ENCODE peak calls at places on chromosomes 7 and 10, in ten cellular contexts. P is GM12891; E is activated CD4-positive, alpha-beta T cell treated with anti-CD3 and anti-CD28 coated beads for 24 hours; O is fibroblast of lung; M is smooth muscle cell of the brain vasculature; L is mesothelial cell of epicardium; F is NCI-H524; Z is NCI-H1105 treated with DMSO at 0.1 percent for 48 hours; U is colonic mucosa; S is posterior cingulate gyrus. J is an unnamed sample.

GRCh38 chr7:55387062-55387965 is 22.2 kb downstream of the LANCL2 start:
- DNase-seq in U (no peak), M (no peak), L (no peak), P (no peak), F (no peak), O (peak; percentile 19), S (no peak), E (no peak), Z (no peak), J (no peak)

GRCh38 chr10:117996709-117997108 is 50.0 kb downstream of the RAB11FIP2 start:
- DNase-seq in F (peak; percentile 27), Z (peak; percentile 40), L (no peak), U (no peak), M (no peak), E (no peak), O (no peak), S (no peak), P (no peak), J (no peak)

GRCh38 chr10:44725404-44725803 is 185.7 kb upstream of the TMEM72 start:
- DNase-seq in F (no peak), Z (no peak), M (no peak), S (no peak), O (peak; percentile 58), E (no peak), U (no peak), L (no peak), P (no peak), J (no peak)

GRCh38 chr10:19816420-19817250 is at the start of gene PLXDC2:
- DNase-seq in Z (peak; percentile 10), E (no peak), F (peak; percentile 1), O (peak; percentile 36), L (peak; percentile 70), M (no peak), U (peak; percentile 49), S (peak; percentile 52), P (no peak), J (no peak)

GRCh38 chr7:7156663-7157062 is 25.7 kb upstream of the C1GALT1 start:
- DNase-seq in E (no peak), F (no peak), O (no peak), U (no peak), Z (no peak), M (no peak), P (no peak), L (no peak), S (no peak), J (no peak)

GRCh38 chr7:126881315-126881714 is 371.4 kb downstream of the GRM8 start:
- DNase-seq in Z (no peak), E (no peak), P (no peak), F (no peak), M (no peak), L (no peak), O (no peak), U (no peak), S (no peak), J (no peak)

GRCh38 chr7:15603124-15603523 is 41.3 kb upstream of the AGMO start:
- DNase-seq in U (no peak), S (no peak), O (peak; percentile 25), F (no peak), Z (no peak), M (no peak), P (no peak), L (no peak), E (no peak), J (no peak)

GRCh38 chr7:80277434-80278427 is 143.1 kb downstream of the GNAI1 start:
- DNase-seq in P (no peak), S (no peak), Z (no peak), L (no peak), E (no peak), M (peak; percentile 47), U (no peak), F (no peak), O (peak; percentile 59), J (no peak)

GRCh38 chr10:126041804-126042231 is 145.5 kb downstream of the FANK1 start:
- DNase-seq in O (peak; percentile 65), S (peak; percentile 45), M (no peak), L (no peak), Z (no peak), E (peak; percentile 25), F (no peak), U (peak; percentile 61), P (peak; percentile 80), J (no peak)

GRCh38 chr7:115728518-115728917 is 302.0 kb downstream of the TFEC start:
- DNase-seq in S (no peak), U (no peak), E (no peak), O (no peak), Z (no peak), P (no peak), F (no peak), L (no peak), M (no peak), J (no peak)

GRCh38 chr7:125746510-125746909 is 816.9 kb upstream of the POT1 start:
- DNase-seq in S (no peak), E (no peak), Z (no peak), M (no peak), P (no peak), F (no peak), O (no peak), U (no peak), L (no peak), J (no peak)

GRCh38 chr10:128457136-128457535 is 330.9 kb upstream of the MKI67 start:
- DNase-seq in L (no peak), P (no peak), F (no peak), S (no peak), O (no peak), U (no peak), Z (no peak), M (no peak), E (no peak), J (no peak)

GRCh38 chr10:132294561-132295320 is 13.0 kb downstream of the STK32C start:
- DNase-seq in L (no peak), E (no peak), F (no peak), S (no peak), P (no peak), O (no peak), Z (no peak), M (no peak), U (no peak), J (no peak)

GRCh38 chr7:44267719-44268413 is 57.5 kb downstream of the CAMK2B start:
- DNase-seq in U (no peak), Z (no peak), P (no peak), F (no peak), E (no peak), O (no peak), M (no peak), S (no peak), L (no peak), J (no peak)

GRCh38 chr10:34766811-34767516 is 48.1 kb downstream of the PARD3 start:
- DNase-seq in P (no peak), F (no peak), S (no peak), M (no peak), Z (no peak), E (no peak), L (no peak), O (no peak), U (no peak), J (no peak)

GRCh38 chr10:95236068-95236903 is 42.2 kb downstream of the ACSM6 start:
- DNase-seq in L (no peak), S (no peak), F (no peak), P (no peak), O (peak; percentile 88), Z (no peak), M (no peak), E (no peak), U (no peak), J (no peak)

GRCh38 chr10:132535065-132535651 is 2.4 kb upstream of the INPP5A start:
- DNase-seq in S (no peak), U (no peak), Z (no peak), M (no peak), O (no peak), P (no peak), F (no peak), L (no peak), E (no peak), J (no peak)

GRCh38 chr7:44311561-44312495 is 13.6 kb downstream of the CAMK2B start:
- DNase-seq in Z (no peak), L (no peak), U (peak; percentile 6), F (no peak), O (no peak), S (no peak), M (no peak), P (no peak), E (no peak), J (no peak)

GRCh38 chr10:43667317-43667731 is 18.6 kb upstream of the ZNF32 start:
- DNase-seq in Z (no peak), O (peak; percentile 43), M (no peak), P (no peak), L (no peak), E (no peak), F (no peak), U (no peak), S (no peak), J (no peak)

GRCh38 chr10:119111968-119112515 is 8.1 kb downstream of the DENND10 start:
- DNase-seq in P (no peak), E (no peak), U (no peak), Z (no peak), L (no peak), S (no peak), M (no peak), O (peak; percentile 73), F (no peak), J (no peak)

GRCh38 chr10:93859049-93859655 is 34.6 kb upstream of the SLC35G1 start:
- DNase-seq in O (no peak), M (no peak), L (no peak), S (no peak), Z (peak; percentile 13), F (no peak), P (no peak), U (no peak), E (no peak), J (no peak)

GRCh38 chr7:143495806-143496672 is 18.4 kb downstream of the TAS2R41 start:
- DNase-seq in L (no peak), U (no peak), O (no peak), F (no peak), E (no peak), Z (no peak), M (no peak), P (no peak), S (no peak), J (no peak)

GRCh38 chr10:36489181-36489927 is 636.0 kb upstream of the ANKRD30A start:
- DNase-seq in M (peak; percentile 68), F (no peak), S (no peak), Z (no peak), O (no peak), P (no peak), U (no peak), E (no peak), L (no peak), J (no peak)

GRCh38 chr7:91946549-91946948 is 5.9 kb downstream of the AKAP9 start:
- DNase-seq in E (no peak), U (no peak), F (no peak), S (no peak), L (no peak), O (no peak), Z (no peak), M (no peak), P (no peak), J (no peak)

GRCh38 chr7:66556549-66557213 is 72.0 kb upstream of the KCTD7 start:
- DNase-seq in E (no peak), S (no peak), Z (no peak), P (no peak), U (no peak), L (no peak), M (no peak), F (no peak), O (no peak), J (no peak)

GRCh38 chr10:76324283-76324682 is 892.9 kb downstream of the LRMDA start:
- DNase-seq in M (no peak), O (no peak), S (no peak), L (no peak), F (no peak), P (no peak), Z (no peak), U (peak; percentile 64), E (no peak), J (no peak)

GRCh38 chr10:58512470-58513188 is at the start of gene BICC1:
- DNase-seq in P (no peak), O (peak; percentile 69), M (no peak), U (peak; percentile 47), F (peak; percentile 7), L (peak; percentile 72), S (no peak), E (no peak), Z (peak; percentile 25), J (peak; percentile 72)

GRCh38 chr7:98107313-98107691 is 640 bp downstream of the LMTK2 start:
- DNase-seq in O (no peak), Z (peak; percentile 22), M (no peak), F (peak; percentile 56), P (no peak), E (no peak), U (no peak), S (no peak), L (no peak), J (no peak)